ENCODE peak calls at places on chromosomes 4 and X, in four cellular contexts. N is GM12878, Q is HepG2, P is H1. O is an unnamed sample.

GRCh38 chr4:126604273-126604867 is 1028.4 kb upstream of the INTU start:
- DNase-seq in N (no peak), Q (peak; percentile 18), P (no peak), O (peak; percentile 54)

GRCh38 chrX:10062352-10062751 is 94.4 kb upstream of the CLCN4 start:
- DNase-seq in N (peak; percentile 45), Q (no peak), P (no peak), O (no peak)

GRCh38 chr4:112523764-112524505 is 8.0 kb upstream of the NEUROG2 start:
- DNase-seq in N (no peak), Q (peak; percentile 66), P (peak; percentile 84), O (peak; percentile 75)

GRCh38 chr4:12545845-12546244 is 938.3 kb downstream of the RAB28 start:
- DNase-seq in N (no peak), Q (no peak), P (no peak), O (no peak)

GRCh38 chr4:16225996-16226815 is at the start of gene TAPT1:
- DNase-seq in N (no peak), Q (no peak), P (no peak), O (peak; percentile 71)

GRCh38 chr4:122412547-122412946 is 33.7 kb downstream of the ADAD1 start:
- DNase-seq in N (no peak), Q (no peak), P (no peak), O (no peak)

GRCh38 chr4:82823062-82823461 is 24.5 kb upstream of the SCD5 start:
- DNase-seq in N (no peak), Q (no peak), P (no peak), O (no peak)

GRCh38 chr4:145019346-145019745 is 78.7 kb downstream of the ANAPC10 start:
- DNase-seq in N (peak; percentile 19), Q (no peak), P (no peak), O (no peak)

GRCh38 chr4:109733728-109734127 is 3.9 kb upstream of the PLA2G12A start:
- DNase-seq in N (no peak), Q (no peak), P (no peak), O (no peak)

GRCh38 chr4:174216935-174217272 is 66.6 kb downstream of the FBXO8 start:
- DNase-seq in N (no peak), Q (no peak), P (no peak), O (no peak)
- TF ChIP-seq SUZ12 in N (no peak), Q (no peak), P (no peak), O (no peak)

DNA sequence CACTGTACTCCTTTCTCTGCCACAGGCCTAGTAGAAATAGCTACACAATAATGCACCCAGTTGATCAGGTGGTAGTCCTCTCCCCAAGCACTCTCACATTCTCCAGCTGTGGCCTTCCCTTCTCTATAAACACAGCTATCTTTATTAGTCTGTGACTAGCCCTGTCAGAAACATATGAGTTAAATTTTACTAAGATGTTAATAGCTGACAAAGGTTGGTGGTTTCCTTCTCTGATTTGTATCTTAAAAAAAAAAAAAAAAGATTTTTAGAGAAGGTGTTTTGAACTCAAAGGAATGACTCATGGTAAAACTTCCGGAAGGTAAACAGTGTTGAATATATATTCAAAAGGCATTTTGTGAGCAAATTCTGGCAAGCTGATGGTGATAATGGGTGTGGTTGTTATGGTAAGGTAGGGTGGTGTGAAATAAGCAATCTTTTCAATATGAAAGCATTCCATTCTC is 327.4 kb downstream of the PPP3CA start:
- DNase-seq in N (peak; percentile 45), Q (peak; percentile 25), P (no peak), O (no peak)
- TF ChIP-seq SP1 in N (no peak), Q (no peak), P (no peak), O (no peak)

GRCh38 chr4:38802561-38803355 is 1.8 kb downstream of the TLR1 start:
- DNase-seq in N (no peak), Q (no peak), P (no peak), O (no peak)

GRCh38 chr4:38800956-38801450 is 3.6 kb downstream of the TLR1 start:
- DNase-seq in N (no peak), Q (no peak), P (no peak), O (no peak)

GRCh38 chr4:38804654-38805295 is at the start of gene TLR1:
- DNase-seq in N (peak; percentile 62), Q (peak; percentile 25), P (no peak), O (no peak)

GRCh38 chr4:38805530-38806145 is 1.0 kb upstream of the TLR1 start:
- DNase-seq in N (peak; percentile 98), Q (no peak), P (no peak), O (no peak)

GRCh38 chr4:38803833-38804653 is 548 bp downstream of the TLR1 start:
- DNase-seq in N (peak; percentile 99), Q (no peak), P (no peak), O (no peak)
- TF ChIP-seq SUZ12 in N (no peak), Q (no peak), P (no peak), O (no peak)

GRCh38 chr4:56689231-56689630 is 8.1 kb upstream of the HOPX start:
- DNase-seq in N (no peak), Q (no peak), P (no peak), O (no peak)
- TF ChIP-seq SP1 in N (no peak), Q (no peak), P (no peak), O (no peak)

GRCh38 chr4:182874158-182874855 is 42.9 kb downstream of the DCTD start:
- DNase-seq in N (no peak), Q (no peak), P (no peak), O (no peak)

GRCh38 chr4:182872886-182873285 is 44.3 kb downstream of the DCTD start:
- DNase-seq in N (no peak), Q (no peak), P (no peak), O (no peak)

GRCh38 chr4:182873726-182874125 is 43.5 kb downstream of the DCTD start:
- DNase-seq in N (no peak), Q (no peak), P (no peak), O (no peak)

GRCh38 chr4:182869697-182870096 is 47.5 kb downstream of the DCTD start:
- DNase-seq in N (no peak), Q (no peak), P (no peak), O (no peak)

GRCh38 chr4:182871616-182872015 is 45.6 kb downstream of the DCTD start:
- DNase-seq in N (no peak), Q (no peak), P (no peak), O (no peak)
- TF ChIP-seq SUZ12 in N (no peak), Q (no peak), P (no peak), O (no peak)

DNA sequence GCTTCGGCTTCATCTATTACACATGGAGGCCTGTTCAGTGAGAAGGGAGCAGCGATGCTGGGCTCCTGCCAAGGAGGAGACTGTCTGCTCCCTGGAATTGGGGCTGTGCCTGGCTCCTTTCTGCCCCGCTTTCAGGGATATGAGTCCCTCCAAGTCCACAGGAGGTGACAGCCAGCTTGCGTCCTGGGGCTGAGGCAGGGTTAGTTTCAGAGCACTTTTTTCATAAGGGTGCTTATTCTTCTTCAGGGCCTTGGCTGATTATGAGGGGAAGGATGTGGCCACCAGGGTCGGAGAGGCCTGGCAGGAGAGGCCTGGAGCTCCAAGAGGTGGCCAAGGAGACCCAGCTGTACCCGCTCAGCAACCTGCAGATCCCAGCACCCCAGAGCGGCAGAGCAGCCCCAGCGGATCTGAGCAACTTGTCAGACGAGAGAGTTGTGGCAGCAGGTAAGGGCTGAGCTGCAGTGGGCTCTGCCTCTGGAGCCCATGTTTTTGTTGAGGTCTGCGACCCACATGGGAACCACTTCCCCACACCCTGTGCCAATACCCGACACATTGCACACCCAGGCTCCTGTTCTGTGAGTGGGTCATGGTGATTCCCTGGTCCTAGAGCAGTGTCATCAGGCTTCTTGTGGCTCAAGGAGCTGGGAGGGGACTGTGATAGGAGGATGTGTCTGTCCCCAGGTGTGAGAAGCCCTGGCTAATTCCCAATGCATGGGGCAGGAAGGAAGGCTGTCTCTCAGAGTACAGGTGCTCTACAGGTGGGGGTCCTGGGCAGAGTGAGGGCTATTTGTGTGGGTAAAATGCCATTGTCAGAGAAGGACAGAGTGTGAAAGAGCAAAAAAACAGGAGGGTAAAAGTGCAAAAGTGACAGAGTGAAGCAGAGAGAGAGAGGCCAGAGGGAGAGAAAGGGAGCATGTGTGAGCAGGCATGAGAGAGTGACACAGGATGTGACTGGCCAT is 47.4 kb downstream of the ZNF185 start:
- DNase-seq in N (no peak), Q (no peak), P (no peak), O (no peak)
- TF ChIP-seq SP1 in N (no peak), Q (no peak), P (no peak), O (no peak)

O was measured in HEK293T.